ENCODE peak calls at places on chromosome X, in five cellular contexts. One of them, this sample, is unnamed.
A peak's percentile ranks its signal among the peaks of the same experiment; 100 is the strongest.

GRCh38 chrX:57821703-57822375 is 88.4 kb downstream of the ZXDA start:
- DNase-seq in stomach: no peak
- DNase-seq in breast epithelium: no peak
- DNase-seq in right lobe of liver: no peak
- DNase-seq in endothelial cell of umbilical vein: peak; percentile 67
- DNase-seq in this sample: no peak

GRCh38 chrX:63354484-63354883 is 3.4 kb upstream of the SPIN4 start:
- DNase-seq in stomach: no peak
- DNase-seq in breast epithelium: no peak
- DNase-seq in right lobe of liver: no peak
- DNase-seq in endothelial cell of umbilical vein: no peak
- DNase-seq in this sample: no peak

GRCh38 chrX:107683124-107683895 is 55.0 kb downstream of the PRPS1 start:
- DNase-seq in stomach: peak; percentile 45
- DNase-seq in breast epithelium: no peak
- DNase-seq in right lobe of liver: no peak
- DNase-seq in endothelial cell of umbilical vein: peak; percentile 61
- DNase-seq in this sample: peak; percentile 83

GRCh38 chrX:41085883-41086626 is 810 bp downstream of the USP9X start:
- DNase-seq in stomach: peak; percentile 50
- DNase-seq in breast epithelium: no peak
- DNase-seq in right lobe of liver: peak; percentile 66
- DNase-seq in endothelial cell of umbilical vein: peak; percentile 61
- DNase-seq in this sample: peak; percentile 80

GRCh38 chrX:15749642-15750610 is 11.9 kb downstream of the CA5B start:
- DNase-seq in stomach: peak; percentile 31
- DNase-seq in breast epithelium: no peak
- DNase-seq in right lobe of liver: no peak
- DNase-seq in endothelial cell of umbilical vein: peak; percentile 44
- DNase-seq in this sample: no peak

GRCh38 chrX:148995661-148996060 is 495.2 kb downstream of the AFF2 start:
- DNase-seq in stomach: no peak
- DNase-seq in breast epithelium: no peak
- DNase-seq in right lobe of liver: no peak
- DNase-seq in endothelial cell of umbilical vein: no peak
- DNase-seq in this sample: no peak

GRCh38 chrX:47091149-47091775 is 13.0 kb downstream of the RGN start:
- DNase-seq in stomach: no peak
- DNase-seq in breast epithelium: no peak
- DNase-seq in right lobe of liver: no peak
- DNase-seq in endothelial cell of umbilical vein: no peak
- DNase-seq in this sample: no peak

GRCh38 chrX:100700809-100701208 is 31.1 kb downstream of the SYTL4 start:
- DNase-seq in stomach: no peak
- DNase-seq in breast epithelium: no peak
- DNase-seq in right lobe of liver: no peak
- DNase-seq in endothelial cell of umbilical vein: no peak
- DNase-seq in this sample: no peak

GRCh38 chrX:147853701-147854100 is 58.0 kb upstream of the FMR1 start:
- DNase-seq in stomach: no peak
- DNase-seq in breast epithelium: no peak
- DNase-seq in right lobe of liver: no peak
- DNase-seq in endothelial cell of umbilical vein: no peak
- DNase-seq in this sample: no peak

GRCh38 chrX:87388381-87388780 is 129.2 kb upstream of the KLHL4 start:
- DNase-seq in stomach: no peak
- DNase-seq in breast epithelium: no peak
- DNase-seq in right lobe of liver: no peak
- DNase-seq in endothelial cell of umbilical vein: no peak
- DNase-seq in this sample: no peak

GRCh38 chrX:31297881-31298280 is 226.0 kb upstream of the FTHL17 start:
- DNase-seq in stomach: no peak
- DNase-seq in breast epithelium: no peak
- DNase-seq in right lobe of liver: no peak
- DNase-seq in endothelial cell of umbilical vein: no peak
- DNase-seq in this sample: no peak

GRCh38 chrX:107826286-107827136 is 845 bp downstream of the MID2 start:
- DNase-seq in stomach: peak; percentile 34
- DNase-seq in breast epithelium: peak; percentile 49
- DNase-seq in right lobe of liver: peak; percentile 42
- DNase-seq in endothelial cell of umbilical vein: peak; percentile 63
- DNase-seq in this sample: peak; percentile 67

GRCh38 chrX:7215842-7216241 is 67.9 kb upstream of the PUDP start:
- DNase-seq in stomach: no peak
- DNase-seq in breast epithelium: no peak
- DNase-seq in right lobe of liver: no peak
- DNase-seq in endothelial cell of umbilical vein: no peak
- DNase-seq in this sample: no peak

GRCh38 chrX:37956223-37956622 is 50.1 kb upstream of the SYTL5 start:
- DNase-seq in stomach: no peak
- DNase-seq in breast epithelium: no peak
- DNase-seq in right lobe of liver: no peak
- DNase-seq in endothelial cell of umbilical vein: no peak
- DNase-seq in this sample: no peak

GRCh38 chrX:22300130-22300529 is 27.4 kb downstream of the CBLL2 start:
- DNase-seq in stomach: no peak
- DNase-seq in breast epithelium: no peak
- DNase-seq in right lobe of liver: no peak
- DNase-seq in endothelial cell of umbilical vein: peak; percentile 44
- DNase-seq in this sample: peak; percentile 65

GRCh38 chrX:87941841-87942240 is 424.2 kb downstream of the KLHL4 start:
- DNase-seq in stomach: no peak
- DNase-seq in breast epithelium: no peak
- DNase-seq in right lobe of liver: no peak
- DNase-seq in endothelial cell of umbilical vein: no peak
- DNase-seq in this sample: no peak

GRCh38 chrX:12292996-12293765 is 154.9 kb downstream of the FRMPD4 start:
- DNase-seq in stomach: no peak
- DNase-seq in breast epithelium: no peak
- DNase-seq in right lobe of liver: no peak
- DNase-seq in endothelial cell of umbilical vein: no peak
- DNase-seq in this sample: no peak

GRCh38 chrX:135463937-135464336 is 42.2 kb downstream of the SMIM10L2A start:
- DNase-seq in stomach: no peak
- DNase-seq in breast epithelium: no peak
- DNase-seq in right lobe of liver: no peak
- DNase-seq in endothelial cell of umbilical vein: peak; percentile 1
- DNase-seq in this sample: no peak

GRCh38 chrX:10158279-10158939 is 1.6 kb downstream of the CLCN4 start:
- DNase-seq in stomach: no peak
- DNase-seq in breast epithelium: no peak
- DNase-seq in right lobe of liver: peak; percentile 52
- DNase-seq in endothelial cell of umbilical vein: peak; percentile 37
- DNase-seq in this sample: no peak

GRCh38 chrX:138710866-138711331 is 618 bp downstream of the FGF13 start:
- DNase-seq in stomach: no peak
- DNase-seq in breast epithelium: no peak
- DNase-seq in right lobe of liver: peak; percentile 17
- DNase-seq in endothelial cell of umbilical vein: no peak
- DNase-seq in this sample: peak; percentile 57

DNA sequence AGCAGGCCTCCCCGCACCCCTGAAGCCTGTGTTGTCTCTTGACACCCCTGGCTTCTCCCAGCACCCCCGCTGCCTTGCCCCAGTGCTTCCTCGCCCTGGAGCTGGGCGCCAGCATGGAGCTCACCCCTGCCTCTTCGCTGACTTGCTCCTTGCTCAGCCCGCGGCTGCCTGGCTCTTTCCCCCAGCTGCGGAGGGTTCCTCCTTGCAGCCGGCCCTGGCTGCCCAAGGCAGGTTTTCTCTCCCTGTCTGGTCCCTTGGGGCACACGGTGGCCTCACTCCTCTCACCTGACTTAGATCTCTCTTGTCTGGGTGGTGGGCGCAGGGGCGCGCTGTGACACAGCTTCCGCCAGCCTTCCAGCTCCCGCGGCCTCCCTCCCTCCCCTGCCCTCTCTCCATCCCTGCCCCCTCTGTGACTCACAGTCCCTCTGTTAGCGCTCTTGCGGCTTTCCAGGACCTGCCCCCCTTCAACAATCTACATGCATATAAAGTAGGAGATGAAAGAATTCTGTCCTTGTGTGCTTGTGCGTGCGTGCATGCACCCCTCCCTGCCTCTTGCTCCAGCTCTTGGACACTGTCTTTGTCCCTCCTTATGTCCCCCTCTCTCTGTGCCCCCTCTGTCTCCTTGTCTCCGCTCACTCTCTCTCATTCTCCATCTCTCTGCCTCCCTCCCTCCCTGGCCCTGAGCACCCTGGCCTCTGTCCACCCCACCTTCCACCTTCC is 2.2 kb downstream of the PLXNB3 start:
- DNase-seq in stomach: no peak
- DNase-seq in breast epithelium: no peak
- DNase-seq in right lobe of liver: peak; percentile 27
- DNase-seq in endothelial cell of umbilical vein: peak; percentile 58
- DNase-seq in this sample: peak; percentile 77
- TF ChIP-seq POLR2A in stomach: no peak
- TF ChIP-seq POLR2A in breast epithelium: no peak
- TF ChIP-seq POLR2A in right lobe of liver: no peak
- TF ChIP-seq POLR2A in endothelial cell of umbilical vein: no peak
- TF ChIP-seq POLR2A in this sample: peak; percentile 33

GRCh38 chrX:118974088-118974907 is at the start of gene LONRF3:
- DNase-seq in stomach: peak; percentile 73
- DNase-seq in breast epithelium: peak; percentile 57
- DNase-seq in right lobe of liver: peak; percentile 81
- DNase-seq in endothelial cell of umbilical vein: peak; percentile 58
- DNase-seq in this sample: peak; percentile 94
- TF ChIP-seq POLR2A in stomach: no peak
- TF ChIP-seq POLR2A in breast epithelium: peak; percentile 77
- TF ChIP-seq POLR2A in right lobe of liver: peak; percentile 94
- TF ChIP-seq POLR2A in endothelial cell of umbilical vein: no peak
- TF ChIP-seq POLR2A in this sample: peak; percentile 92

GRCh38 chrX:2608638-2609430 is 82.3 kb upstream of the CD99 start:
- DNase-seq in stomach: peak; percentile 89
- DNase-seq in breast epithelium: peak; percentile 91
- DNase-seq in right lobe of liver: peak; percentile 93
- DNase-seq in endothelial cell of umbilical vein: peak; percentile 82
- DNase-seq in this sample: peak; percentile 91
- TF ChIP-seq POLR2A in stomach: no peak
- TF ChIP-seq POLR2A in breast epithelium: no peak
- TF ChIP-seq POLR2A in right lobe of liver: peak; percentile 36
- TF ChIP-seq POLR2A in endothelial cell of umbilical vein: peak; percentile 70
- TF ChIP-seq POLR2A in this sample: no peak

GRCh38 chrX:103628386-103629290 is at the start of gene TCEAL1:
- DNase-seq in stomach: peak; percentile 58
- DNase-seq in breast epithelium: peak; percentile 56
- DNase-seq in right lobe of liver: peak; percentile 75
- DNase-seq in endothelial cell of umbilical vein: peak; percentile 62
- DNase-seq in this sample: peak; percentile 89
- TF ChIP-seq POLR2A in stomach: no peak
- TF ChIP-seq POLR2A in breast epithelium: no peak
- TF ChIP-seq POLR2A in right lobe of liver: no peak
- TF ChIP-seq POLR2A in endothelial cell of umbilical vein: no peak
- TF ChIP-seq POLR2A in this sample: no peak

GRCh38 chrX:154368630-154369452 is 5.6 kb downstream of the FLNA start:
- DNase-seq in stomach: peak; percentile 61
- DNase-seq in breast epithelium: no peak
- DNase-seq in right lobe of liver: peak; percentile 71
- DNase-seq in endothelial cell of umbilical vein: peak; percentile 74
- DNase-seq in this sample: peak; percentile 92
- TF ChIP-seq POLR2A in stomach: no peak
- TF ChIP-seq POLR2A in breast epithelium: no peak
- TF ChIP-seq POLR2A in right lobe of liver: no peak
- TF ChIP-seq POLR2A in endothelial cell of umbilical vein: peak; percentile 59
- TF ChIP-seq POLR2A in this sample: no peak

GRCh38 chrX:23616361-23616760 is 50.9 kb upstream of the PRDX4 start:
- DNase-seq in stomach: no peak
- DNase-seq in breast epithelium: no peak
- DNase-seq in right lobe of liver: no peak
- DNase-seq in endothelial cell of umbilical vein: peak; percentile 12
- DNase-seq in this sample: no peak
- TF ChIP-seq POLR2A in stomach: no peak
- TF ChIP-seq POLR2A in breast epithelium: no peak
- TF ChIP-seq POLR2A in right lobe of liver: no peak
- TF ChIP-seq POLR2A in endothelial cell of umbilical vein: no peak
- TF ChIP-seq POLR2A in this sample: no peak

GRCh38 chrX:1281511-1281910 is 12.9 kb downstream of the CSF2RA start:
- DNase-seq in stomach: no peak
- DNase-seq in breast epithelium: no peak
- DNase-seq in right lobe of liver: no peak
- DNase-seq in endothelial cell of umbilical vein: no peak
- DNase-seq in this sample: no peak
- TF ChIP-seq POLR2A in stomach: no peak
- TF ChIP-seq POLR2A in breast epithelium: no peak
- TF ChIP-seq POLR2A in right lobe of liver: no peak
- TF ChIP-seq POLR2A in endothelial cell of umbilical vein: no peak
- TF ChIP-seq POLR2A in this sample: no peak

DNA sequence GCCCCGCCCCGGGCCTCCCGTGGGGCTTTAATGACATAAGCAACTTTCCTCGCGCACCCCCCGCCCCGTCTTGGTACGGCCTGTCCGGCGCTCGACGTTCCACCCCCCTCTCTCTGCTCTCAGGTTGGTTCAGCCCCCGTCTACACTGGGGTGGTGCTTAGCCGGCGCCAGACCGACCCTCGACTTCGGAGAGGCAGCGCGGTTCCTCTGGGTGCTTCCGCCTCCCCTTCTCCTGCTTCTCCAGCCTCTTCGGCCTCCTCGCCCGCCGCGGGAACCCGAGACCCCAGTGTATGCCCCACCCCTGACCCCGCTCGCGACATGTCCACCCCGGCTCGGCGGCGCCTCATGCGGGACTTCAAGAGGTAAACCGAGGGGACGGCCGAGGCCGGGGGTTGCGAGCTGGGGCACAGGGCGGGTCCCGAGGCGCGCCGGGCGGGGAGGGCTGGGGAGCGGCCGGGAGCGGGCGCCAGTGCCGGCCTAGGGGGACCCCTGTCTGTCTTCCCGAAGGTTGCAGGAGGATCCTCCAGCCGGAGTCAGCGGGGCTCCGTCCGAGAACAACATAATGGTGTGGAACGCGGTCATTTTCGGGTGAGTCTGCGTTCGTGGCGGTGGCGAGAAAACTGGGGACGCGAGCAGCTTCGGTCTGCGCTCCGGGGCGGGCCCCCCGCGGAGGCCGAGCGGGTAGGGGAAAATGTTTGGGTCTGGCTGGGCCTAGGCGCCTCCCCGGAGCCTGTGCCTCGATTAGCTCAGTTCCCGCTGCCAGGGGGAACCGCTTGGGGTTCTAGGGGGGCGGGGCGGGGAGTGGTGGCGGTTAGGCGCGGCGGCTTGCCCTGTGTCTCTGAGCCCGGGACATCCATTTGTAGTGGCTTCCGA is at the start of gene UBE2A:
- DNase-seq in stomach: peak; percentile 90
- DNase-seq in breast epithelium: peak; percentile 79
- DNase-seq in right lobe of liver: peak; percentile 90
- DNase-seq in endothelial cell of umbilical vein: peak; percentile 90
- DNase-seq in this sample: peak; percentile 96
- TF ChIP-seq POLR2A in stomach: no peak
- TF ChIP-seq POLR2A in breast epithelium: no peak
- TF ChIP-seq POLR2A in right lobe of liver: peak; percentile 85
- TF ChIP-seq POLR2A in endothelial cell of umbilical vein: peak; percentile 82
- TF ChIP-seq POLR2A in this sample: peak; percentile 56

This sample was measured in sigmoid colon.